ENCODE peak calls at places on chromosomes 13 and 19, in five cellular contexts. Y is IMR-90, E is body of pancreas, Q is upper lobe of left lung, P is HCT116. N is an unnamed sample. For H3K4me1, the result is how much of the 10 kb centered on the place peaks cover.

GRCh38 chr19:56146904-56147303 is 5.8 kb downstream of the ZNF444 start:
- ATAC-seq in Y (no peak), E (peak), Q (no peak), P (no peak), N (no peak)

GRCh38 chr13:30711375-30711774 is 24.0 kb upstream of the ALOX5AP start:
- ATAC-seq in Y (peak), E (no peak), Q (no peak), P (no peak), N (no peak)

GRCh38 chr19:6238256-6238642 is 41.5 kb downstream of the MLLT1 start:
- ATAC-seq in Y (no peak), E (no peak), Q (no peak), P (no peak), N (no peak)

GRCh38 chr13:95212962-95213850 is 88.0 kb downstream of the ABCC4 start:
- ATAC-seq in Y (no peak), E (no peak), Q (no peak), P (no peak), N (no peak)

GRCh38 chr19:12703056-12703455 is 6.6 kb upstream of the FBXW9 start:
- ATAC-seq in Y (peak), E (peak), Q (no peak), P (peak), N (no peak)

GRCh38 chr19:19461671-19462622 is 53.4 kb downstream of the TSSK6 start:
- ATAC-seq in Y (peak), E (peak), Q (peak), P (no peak), N (peak)

GRCh38 chr19:50874185-50874584 is 946 bp downstream of the KLK2 start:
- ATAC-seq in Y (no peak), E (no peak), Q (no peak), P (no peak), N (no peak)

GRCh38 chr13:106819413-106820180 is 251.7 kb upstream of the ARGLU1 start:
- ATAC-seq in Y (no peak), E (no peak), Q (no peak), P (no peak), N (no peak)

GRCh38 chr13:110705826-110706569 is at the start of gene CARS2:
- ATAC-seq in Y (peak), E (peak), Q (peak), P (peak), N (peak)

GRCh38 chr13:36818483-36819063 is 449 bp upstream of the RFXAP start:
- ATAC-seq in Y (peak), E (peak), Q (no peak), P (peak), N (peak)

GRCh38 chr13:63351533-63351932 is 1935.9 kb upstream of the PCDH20 start:
- ATAC-seq in Y (peak), E (no peak), Q (no peak), P (no peak), N (no peak)

GRCh38 chr19:37997911-37998344 is 90.9 kb downstream of the SIPA1L3 start:
- ATAC-seq in Y (peak), E (no peak), Q (no peak), P (peak), N (peak)

GRCh38 chr13:111345682-111346081 is 25.2 kb downstream of the TEX29 start:
- ATAC-seq in Y (no peak), E (no peak), Q (no peak), P (no peak), N (no peak)

GRCh38 chr19:8021374-8021773 is 15.9 kb upstream of the ELAVL1 start:
- ATAC-seq in Y (no peak), E (no peak), Q (no peak), P (no peak), N (no peak)

GRCh38 chr13:21825186-21825585 is 154.3 kb downstream of the FGF9 start:
- ATAC-seq in Y (no peak), E (no peak), Q (no peak), P (no peak), N (no peak)

GRCh38 chr19:16144216-16144581 is 714 bp downstream of the HSH2D start:
- ATAC-seq in Y (no peak), E (no peak), Q (no peak), P (peak), N (no peak)

GRCh38 chr19:46000497-46001246 is 5.4 kb downstream of the CCDC61 start:
- ATAC-seq in Y (peak), E (peak), Q (peak), P (peak), N (peak)

DNA sequence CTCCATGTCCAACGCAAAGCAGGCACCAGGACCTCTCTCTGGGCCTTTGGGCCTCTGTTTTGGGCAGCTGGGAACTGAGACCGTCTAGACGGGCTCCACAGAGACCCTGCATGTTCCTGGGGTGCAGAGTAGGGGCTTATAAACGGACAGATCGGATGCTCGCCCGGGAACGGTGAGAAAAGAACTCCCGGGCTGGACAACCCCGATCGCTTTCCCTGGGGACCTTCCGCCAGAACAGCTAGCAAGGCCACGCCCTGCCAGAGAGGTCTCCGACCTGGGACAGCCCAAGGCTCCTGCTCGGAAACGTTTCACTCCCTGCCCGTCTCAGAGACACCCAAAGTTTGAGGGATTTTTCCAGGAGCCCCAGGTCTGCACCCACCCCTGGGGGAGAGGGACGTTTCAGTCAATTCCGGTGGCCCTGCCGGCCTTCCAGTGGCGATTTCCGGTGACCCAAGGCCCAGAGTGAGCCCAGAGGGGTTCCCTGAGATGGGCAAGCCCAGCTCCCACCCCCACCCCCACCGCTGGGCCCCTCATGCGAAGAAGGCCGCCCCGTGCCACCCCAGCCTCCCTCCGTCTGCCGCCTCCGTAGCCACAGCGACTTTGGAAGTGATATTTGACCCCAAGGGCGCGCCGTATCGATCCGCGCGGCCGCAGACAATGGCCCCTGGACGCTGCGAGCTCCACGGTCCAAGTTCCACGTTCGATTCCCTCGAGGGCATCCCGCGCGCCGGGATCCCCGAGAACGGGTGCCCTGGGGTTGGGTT is 1.7 kb downstream of the NR2F6 start:
- ATAC-seq in Y (peak), E (peak), Q (peak), P (peak), N (peak)
- TF ChIP-seq POLR2A in Y (no peak), E (no peak), Q (no peak), P (no peak), N (no peak)

GRCh38 chr13:40566811-40567210 is 99.6 kb downstream of the FOXO1 start:
- ATAC-seq in Y (no peak), E (no peak), Q (no peak), P (no peak), N (no peak)
- H3K4me1 ChIP-seq in Y (under half), E (half or more), Q (under half), P (under half), N (under half)

GRCh38 chr13:113881614-113882265 is 17.9 kb upstream of the GAS6 start:
- ATAC-seq in Y (peak), E (peak), Q (no peak), P (no peak), N (peak)
- TF ChIP-seq POLR2A in Y (no peak), E (peak), Q (no peak), P (no peak), N (no peak)

GRCh38 chr13:75307370-75307984 is 174.5 kb downstream of the TBC1D4 start:
- ATAC-seq in Y (peak), E (no peak), Q (no peak), P (no peak), N (no peak)
- H3K4me1 ChIP-seq in Y (under half), E (under half), Q (under half), P (under half), N (under half)

GRCh38 chr19:41882568-41883462 is at the start of gene ARHGEF1:
- ATAC-seq in Y (peak), E (peak), Q (no peak), P (peak), N (no peak)
- TF ChIP-seq POLR2A in Y (no peak), E (peak), Q (no peak), P (no peak), N (peak)

N was measured in gastroesophageal sphincter.